ENCODE peak calls at places on chromosome 11, in eight cellular contexts. P is effector memory CD4-positive, alpha-beta T cell; O is NCI-H1092 treated with DMSO at 0.1 percent for 48 hours; J is fibroblast of pulmonary artery; K is A549; T is substantia nigra; N is lung; C is NCI-H1930. G is an unnamed sample.
A peak's percentile ranks its signal among the peaks of the same experiment; 100 is the strongest.

GRCh38 chr11:64516226-64516625 is 74.8 kb upstream of the SLC22A12 start:
- DNase-seq in P (no peak), O (no peak), J (no peak), K (no peak), T (no peak), N (no peak), C (no peak), G (no peak)

GRCh38 chr11:12269104-12269441 is 108.3 kb upstream of the PARVA start:
- DNase-seq in P (no peak), O (no peak), J (peak; percentile 86), K (no peak), T (no peak), N (peak; percentile 80), C (no peak), G (no peak)

GRCh38 chr11:597166-597725 is 18.5 kb downstream of the IRF7 start:
- DNase-seq in P (no peak), O (no peak), J (no peak), K (no peak), T (no peak), N (no peak), C (no peak), G (no peak)

GRCh38 chr11:9886595-9886994 is 222.7 kb downstream of the SWAP70 start:
- DNase-seq in P (no peak), O (no peak), J (no peak), K (no peak), T (no peak), N (no peak), C (no peak), G (no peak)

GRCh38 chr11:59981106-59981770 is 17.4 kb downstream of the OOSP4A start:
- DNase-seq in P (no peak), O (no peak), J (no peak), K (no peak), T (no peak), N (no peak), C (no peak), G (no peak)

GRCh38 chr11:73931951-73932350 is 18.9 kb upstream of the DNAJB13 start:
- DNase-seq in P (no peak), O (no peak), J (no peak), K (no peak), T (no peak), N (no peak), C (no peak), G (no peak)

GRCh38 chr11:68999093-68999747 is 13.8 kb downstream of the MRGPRF start:
- DNase-seq in P (no peak), O (no peak), J (no peak), K (no peak), T (no peak), N (no peak), C (no peak), G (no peak)

GRCh38 chr11:64298966-64299846 is 952 bp upstream of the CATSPERZ start:
- DNase-seq in P (no peak), O (peak; percentile 45), J (no peak), K (no peak), T (peak; percentile 27), N (no peak), C (no peak), G (peak; percentile 86)

GRCh38 chr11:111452146-111452545 is 60.0 kb downstream of the BTG4 start:
- DNase-seq in P (no peak), O (no peak), J (no peak), K (no peak), T (no peak), N (no peak), C (no peak), G (no peak)

GRCh38 chr11:125583496-125583895 is 9.2 kb upstream of the STT3A start:
- DNase-seq in P (no peak), O (no peak), J (no peak), K (no peak), T (no peak), N (no peak), C (no peak), G (no peak)

GRCh38 chr11:86478348-86478747 is 103.7 kb downstream of the CCDC81 start:
- DNase-seq in P (no peak), O (no peak), J (no peak), K (no peak), T (no peak), N (no peak), C (no peak), G (no peak)

GRCh38 chr11:119412072-119412471 is 10.9 kb downstream of the THY1 start:
- DNase-seq in P (no peak), O (no peak), J (no peak), K (no peak), T (no peak), N (no peak), C (no peak), G (no peak)

GRCh38 chr11:44629732-44630345 is 64.4 kb downstream of the CD82 start:
- DNase-seq in P (no peak), O (no peak), J (no peak), K (no peak), T (no peak), N (no peak), C (no peak), G (no peak)

GRCh38 chr11:7637447-7638157 is 35.7 kb downstream of the CYB5R2 start:
- DNase-seq in P (no peak), O (no peak), J (peak; percentile 97), K (no peak), T (no peak), N (no peak), C (no peak), G (no peak)

GRCh38 chr11:106395716-106396349 is 318.4 kb downstream of the AASDHPPT start:
- DNase-seq in P (no peak), O (no peak), J (no peak), K (no peak), T (no peak), N (no peak), C (no peak), G (no peak)

GRCh38 chr11:72534859-72535547 is 100.7 kb upstream of the CLPB start:
- DNase-seq in P (no peak), O (no peak), J (no peak), K (peak; percentile 11), T (no peak), N (no peak), C (no peak), G (no peak)

GRCh38 chr11:1260023-1260501 is 37.2 kb downstream of the MUC5B start:
- DNase-seq in P (peak; percentile 14), O (no peak), J (peak; percentile 14), K (peak; percentile 76), T (no peak), N (no peak), C (no peak), G (no peak)

GRCh38 chr11:34065505-34066203 is 14.1 kb downstream of the CAPRIN1 start:
- DNase-seq in P (no peak), O (no peak), J (no peak), K (no peak), T (no peak), N (no peak), C (no peak), G (no peak)

GRCh38 chr11:123428221-123428631 is 1.8 kb upstream of the GRAMD1B start:
- DNase-seq in P (no peak), O (no peak), J (peak; percentile 53), K (no peak), T (no peak), N (no peak), C (no peak), G (no peak)

GRCh38 chr11:16184588-16184987 is 171.8 kb downstream of the SOX6 start:
- DNase-seq in P (no peak), O (peak; percentile 54), J (peak; percentile 44), K (peak; percentile 86), T (no peak), N (no peak), C (no peak), G (no peak)

GRCh38 chr11:84780689-84781293 is 846.4 kb downstream of the DLG2 start:
- DNase-seq in P (no peak), O (peak; percentile 53), J (peak; percentile 21), K (peak; percentile 30), T (no peak), N (no peak), C (no peak), G (no peak)

GRCh38 chr11:86678823-86679222 is 6.4 kb upstream of the ME3 start:
- DNase-seq in P (no peak), O (no peak), J (no peak), K (no peak), T (no peak), N (no peak), C (no peak), G (no peak)

GRCh38 chr11:125091247-125091876 is 20.1 kb downstream of the TMEM218 start:
- DNase-seq in P (no peak), O (peak; percentile 52), J (peak; percentile 85), K (peak; percentile 46), T (no peak), N (no peak), C (no peak), G (no peak)

GRCh38 chr11:57311109-57311936 is 13.4 kb downstream of the TNKS1BP1 start:
- DNase-seq in P (no peak), O (no peak), J (peak; percentile 98), K (peak; percentile 92), T (no peak), N (peak; percentile 93), C (no peak), G (peak; percentile 79)

GRCh38 chr11:82867495-82868082 is 32.6 kb downstream of the PRCP start:
- DNase-seq in P (peak; percentile 36), O (peak; percentile 83), J (peak; percentile 86), K (peak; percentile 72), T (peak; percentile 21), N (peak; percentile 80), C (peak; percentile 43), G (peak; percentile 85)

GRCh38 chr11:125299061-125299616 is 134.6 kb downstream of the PKNOX2 start:
- DNase-seq in P (no peak), O (no peak), J (no peak), K (no peak), T (no peak), N (no peak), C (no peak), G (no peak)

GRCh38 chr11:2523821-2524391 is 79.1 kb downstream of the KCNQ1 start:
- DNase-seq in P (no peak), O (no peak), J (no peak), K (no peak), T (no peak), N (no peak), C (no peak), G (peak; percentile 37)

G was measured in head of caudate nucleus.